ENCODE peak calls at places on chromosomes 4 and X, in five cellular contexts. One of them, this sample, is unnamed.

GRCh38 chrX:120015145-120016067 is 62.1 kb downstream of the RHOXF2B start:
- DNase-seq in HCT116: no peak
- DNase-seq in SK-N-SH: no peak
- DNase-seq in GM12878: no peak
- DNase-seq in HepG2: no peak
- DNase-seq in this sample: no peak

GRCh38 chr4:150962245-150962644 is 52.8 kb downstream of the LRBA start:
- DNase-seq in HCT116: no peak
- DNase-seq in HepG2: no peak
- DNase-seq in GM12878: no peak
- DNase-seq in SK-N-SH: no peak
- DNase-seq in this sample: no peak

GRCh38 chrX:10167573-10167972 is 10.8 kb downstream of the CLCN4 start:
- DNase-seq in GM12878: peak
- DNase-seq in SK-N-SH: no peak
- DNase-seq in HepG2: no peak
- DNase-seq in HCT116: no peak
- DNase-seq in this sample: no peak

GRCh38 chr4:109350121-109350520 is 47.7 kb upstream of the COL25A1 start:
- DNase-seq in GM12878: no peak
- DNase-seq in HepG2: no peak
- DNase-seq in HCT116: no peak
- DNase-seq in SK-N-SH: no peak
- DNase-seq in this sample: no peak

GRCh38 chr4:146567396-146567795 is 45.7 kb upstream of the SLC10A7 start:
- DNase-seq in GM12878: no peak
- DNase-seq in HCT116: no peak
- DNase-seq in SK-N-SH: no peak
- DNase-seq in HepG2: no peak
- DNase-seq in this sample: no peak

GRCh38 chrX:34655496-34656258 is 1.4 kb downstream of the TMEM47 start:
- DNase-seq in HepG2: no peak
- DNase-seq in GM12878: no peak
- DNase-seq in HCT116: no peak
- DNase-seq in SK-N-SH: no peak
- DNase-seq in this sample: no peak

GRCh38 chrX:64204252-64204651 is 1.3 kb downstream of the AMER1 start:
- DNase-seq in HCT116: no peak
- DNase-seq in HepG2: peak
- DNase-seq in GM12878: no peak
- DNase-seq in SK-N-SH: peak
- DNase-seq in this sample: no peak

GRCh38 chrX:13110427-13111324 is 66.3 kb upstream of the FAM9C start:
- DNase-seq in GM12878: no peak
- DNase-seq in HepG2: no peak
- DNase-seq in HCT116: peak
- DNase-seq in SK-N-SH: peak
- DNase-seq in this sample: no peak

GRCh38 chrX:129932792-129933321 is 26.9 kb downstream of the UTP14A start:
- DNase-seq in HepG2: no peak
- DNase-seq in SK-N-SH: no peak
- DNase-seq in HCT116: no peak
- DNase-seq in GM12878: no peak
- DNase-seq in this sample: peak

GRCh38 chrX:29948653-29949052 is 266.7 kb upstream of the MAGEB2 start:
- DNase-seq in GM12878: no peak
- DNase-seq in HepG2: no peak
- DNase-seq in SK-N-SH: no peak
- DNase-seq in HCT116: no peak
- DNase-seq in this sample: no peak

GRCh38 chr4:18214656-18215055 is 193.1 kb upstream of the LCORL start:
- DNase-seq in HepG2: no peak
- DNase-seq in SK-N-SH: no peak
- DNase-seq in HCT116: no peak
- DNase-seq in GM12878: no peak
- DNase-seq in this sample: no peak

GRCh38 chr4:160835789-160836188 is 1328.0 kb downstream of the FSTL5 start:
- DNase-seq in HCT116: peak
- DNase-seq in GM12878: no peak
- DNase-seq in SK-N-SH: no peak
- DNase-seq in HepG2: no peak
- DNase-seq in this sample: peak

GRCh38 chr4:94488667-94489066 is 36.9 kb downstream of the PDLIM5 start:
- DNase-seq in HepG2: no peak
- DNase-seq in GM12878: no peak
- DNase-seq in HCT116: no peak
- DNase-seq in SK-N-SH: no peak
- DNase-seq in this sample: peak

GRCh38 chrX:6707497-6707896 is 172.6 kb upstream of the VCX3A start:
- DNase-seq in SK-N-SH: no peak
- DNase-seq in HCT116: no peak
- DNase-seq in HepG2: no peak
- DNase-seq in GM12878: no peak
- DNase-seq in this sample: no peak

GRCh38 chr4:76011700-76012387 is 4.5 kb upstream of the CXCL9 start:
- DNase-seq in HCT116: no peak
- DNase-seq in SK-N-SH: peak
- DNase-seq in HepG2: no peak
- DNase-seq in GM12878: peak
- DNase-seq in this sample: no peak

GRCh38 chr4:185771696-185772390 is 40.2 kb downstream of the SORBS2 start:
- DNase-seq in HCT116: no peak
- DNase-seq in GM12878: no peak
- DNase-seq in SK-N-SH: no peak
- DNase-seq in HepG2: no peak
- DNase-seq in this sample: no peak

GRCh38 chrX:53223955-53224859 is 800 bp downstream of the KDM5C start:
- DNase-seq in GM12878: no peak
- DNase-seq in SK-N-SH: peak
- DNase-seq in HCT116: peak
- DNase-seq in HepG2: peak
- DNase-seq in this sample: peak

GRCh38 chr4:21699437-21699836 is 249.1 kb downstream of the KCNIP4 start:
- DNase-seq in GM12878: no peak
- DNase-seq in SK-N-SH: no peak
- DNase-seq in HCT116: no peak
- DNase-seq in HepG2: no peak
- DNase-seq in this sample: no peak

GRCh38 chr4:64271601-64272081 is 137.6 kb downstream of the TECRL start:
- DNase-seq in GM12878: no peak
- DNase-seq in HepG2: peak
- DNase-seq in HCT116: no peak
- DNase-seq in SK-N-SH: no peak
- DNase-seq in this sample: peak

GRCh38 chr4:185711764-185712163 is 100.2 kb downstream of the SORBS2 start:
- DNase-seq in HCT116: no peak
- DNase-seq in SK-N-SH: no peak
- DNase-seq in HepG2: no peak
- DNase-seq in GM12878: no peak
- DNase-seq in this sample: no peak

GRCh38 chr4:102598102-102598758 is 97.1 kb downstream of the NFKB1 start:
- DNase-seq in SK-N-SH: no peak
- DNase-seq in HCT116: no peak
- DNase-seq in HepG2: no peak
- DNase-seq in GM12878: no peak
- DNase-seq in this sample: no peak

GRCh38 chr4:183876268-183876934 is 28.7 kb upstream of the STOX2 start:
- DNase-seq in SK-N-SH: peak
- DNase-seq in HCT116: no peak
- DNase-seq in GM12878: no peak
- DNase-seq in HepG2: no peak
- DNase-seq in this sample: no peak

GRCh38 chr4:88814043-88814617 is 116.5 kb upstream of the NAP1L5 start:
- DNase-seq in GM12878: no peak
- DNase-seq in HepG2: no peak
- DNase-seq in SK-N-SH: no peak
- DNase-seq in HCT116: no peak
- DNase-seq in this sample: no peak

GRCh38 chr4:1775731-1776500 is 17.2 kb upstream of the FGFR3 start:
- DNase-seq in HepG2: peak
- DNase-seq in SK-N-SH: peak
- DNase-seq in GM12878: no peak
- DNase-seq in HCT116: no peak
- DNase-seq in this sample: peak

GRCh38 chr4:98092833-98093439 is 50.3 kb downstream of the STPG2 start:
- DNase-seq in HCT116: peak
- DNase-seq in GM12878: no peak
- DNase-seq in HepG2: peak
- DNase-seq in SK-N-SH: no peak
- DNase-seq in this sample: peak

GRCh38 chr4:38028556-38028955 is 68.4 kb downstream of the PTTG2 start:
- DNase-seq in SK-N-SH: no peak
- DNase-seq in HCT116: no peak
- DNase-seq in HepG2: no peak
- DNase-seq in GM12878: no peak
- DNase-seq in this sample: no peak

GRCh38 chrX:54357414-54358377 is at the start of gene WNK3:
- DNase-seq in SK-N-SH: peak
- DNase-seq in HepG2: peak
- DNase-seq in HCT116: no peak
- DNase-seq in GM12878: no peak
- DNase-seq in this sample: peak

GRCh38 chrX:7690842-7691241 is 152.1 kb upstream of the VCX start:
- DNase-seq in HepG2: no peak
- DNase-seq in HCT116: no peak
- DNase-seq in GM12878: no peak
- DNase-seq in SK-N-SH: no peak
- DNase-seq in this sample: no peak

GRCh38 chr4:148284526-148285193 is 157.6 kb downstream of the NR3C2 start:
- DNase-seq in GM12878: no peak
- DNase-seq in HepG2: no peak
- DNase-seq in HCT116: no peak
- DNase-seq in SK-N-SH: peak
- DNase-seq in this sample: peak

GRCh38 chr4:168882650-168883233 is 127.3 kb downstream of the CBR4 start:
- DNase-seq in HCT116: no peak
- DNase-seq in SK-N-SH: no peak
- DNase-seq in HepG2: peak
- DNase-seq in GM12878: no peak
- DNase-seq in this sample: no peak

GRCh38 chrX:111199505-111199904 is 70.8 kb downstream of the CAPN6 start:
- DNase-seq in HepG2: no peak
- DNase-seq in GM12878: no peak
- DNase-seq in HCT116: no peak
- DNase-seq in SK-N-SH: no peak
- DNase-seq in this sample: no peak

GRCh38 chr4:83356899-83357661 is 22.4 kb upstream of the HPSE start:
- DNase-seq in HCT116: peak
- DNase-seq in HepG2: peak
- DNase-seq in GM12878: no peak
- DNase-seq in SK-N-SH: no peak
- DNase-seq in this sample: peak

GRCh38 chr4:125085-125820 is 952 bp downstream of the ZNF718 start:
- DNase-seq in GM12878: no peak
- DNase-seq in SK-N-SH: no peak
- DNase-seq in HCT116: no peak
- DNase-seq in HepG2: no peak
- DNase-seq in this sample: peak

GRCh38 chr4:5967783-5968182 is 50.4 kb downstream of the C4orf50 start:
- DNase-seq in SK-N-SH: no peak
- DNase-seq in GM12878: no peak
- DNase-seq in HepG2: no peak
- DNase-seq in HCT116: no peak
- DNase-seq in this sample: no peak

GRCh38 chrX:68936186-68936585 is 107.4 kb downstream of the EFNB1 start:
- DNase-seq in HCT116: no peak
- DNase-seq in GM12878: no peak
- DNase-seq in HepG2: no peak
- DNase-seq in SK-N-SH: no peak
- DNase-seq in this sample: no peak

GRCh38 chrX:30620980-30621716 is 32.1 kb upstream of the GK start:
- DNase-seq in GM12878: no peak
- DNase-seq in HCT116: no peak
- DNase-seq in HepG2: no peak
- DNase-seq in SK-N-SH: no peak
- DNase-seq in this sample: peak

GRCh38 chr4:3667258-3667657 is 98.9 kb upstream of the ADRA2C start:
- DNase-seq in HepG2: no peak
- DNase-seq in GM12878: no peak
- DNase-seq in SK-N-SH: no peak
- DNase-seq in HCT116: no peak
- DNase-seq in this sample: no peak
- TF ChIP-seq JUND in HepG2: no peak
- TF ChIP-seq JUND in GM12878: no peak
- TF ChIP-seq JUND in SK-N-SH: no peak
- TF ChIP-seq JUND in HCT116: no peak
- TF ChIP-seq JUND in this sample: no peak

GRCh38 chr4:121256887-121257426 is 92.8 kb upstream of the TNIP3 start:
- DNase-seq in HCT116: no peak
- DNase-seq in GM12878: no peak
- DNase-seq in HepG2: no peak
- DNase-seq in SK-N-SH: no peak
- DNase-seq in this sample: no peak
- TF ChIP-seq JUND in HCT116: no peak
- TF ChIP-seq JUND in GM12878: no peak
- TF ChIP-seq JUND in HepG2: no peak
- TF ChIP-seq JUND in SK-N-SH: no peak
- TF ChIP-seq JUND in this sample: no peak

DNA sequence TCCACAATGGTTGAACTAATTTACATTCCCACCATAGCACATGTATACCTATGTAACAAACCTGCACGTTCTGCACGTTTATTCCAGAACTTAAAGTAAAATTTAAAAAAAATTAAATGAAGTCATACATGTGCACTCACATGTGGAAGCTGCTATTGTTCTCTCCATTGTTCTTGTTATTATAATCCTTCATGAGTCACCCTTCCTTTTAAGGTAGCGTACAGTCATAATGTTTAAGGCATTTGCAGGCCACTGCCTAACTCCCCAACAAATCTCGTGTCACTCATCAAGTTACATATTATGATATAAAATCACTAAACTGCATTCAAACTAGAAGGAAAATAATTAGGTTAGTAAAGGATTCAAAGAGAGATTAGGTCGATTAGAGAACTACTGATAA is 63.6 kb downstream of the SLC7A11 start:
- DNase-seq in HCT116: no peak
- DNase-seq in GM12878: no peak
- DNase-seq in SK-N-SH: no peak
- DNase-seq in HepG2: no peak
- DNase-seq in this sample: no peak
- TF ChIP-seq JUND in HCT116: no peak
- TF ChIP-seq JUND in GM12878: no peak
- TF ChIP-seq JUND in SK-N-SH: peak
- TF ChIP-seq JUND in HepG2: no peak
- TF ChIP-seq JUND in this sample: no peak

DNA sequence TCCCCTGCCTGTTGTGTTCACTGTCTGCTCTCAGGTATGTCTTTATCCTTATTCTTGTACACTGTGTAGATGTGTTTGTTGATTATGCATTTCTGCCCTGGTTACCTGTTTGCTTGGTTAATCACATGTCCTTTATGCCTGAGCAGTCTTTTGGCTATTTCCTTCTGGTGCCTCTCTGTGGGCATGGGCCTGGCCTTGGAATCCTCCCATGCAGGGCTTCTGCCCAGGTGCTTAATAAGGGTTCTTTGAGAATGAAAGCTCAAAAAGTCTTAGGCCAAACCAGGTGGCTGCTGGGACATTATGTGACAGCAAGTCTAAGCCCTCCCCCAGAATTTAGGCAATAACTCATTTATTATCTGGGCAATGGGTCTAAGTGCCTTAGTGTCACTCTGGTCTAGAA is 26.5 kb downstream of the OTUD6A start:
- DNase-seq in GM12878: no peak
- DNase-seq in SK-N-SH: no peak
- DNase-seq in HCT116: no peak
- DNase-seq in HepG2: no peak
- DNase-seq in this sample: peak
- TF ChIP-seq JUND in GM12878: no peak
- TF ChIP-seq JUND in SK-N-SH: no peak
- TF ChIP-seq JUND in HCT116: no peak
- TF ChIP-seq JUND in HepG2: no peak
- TF ChIP-seq JUND in this sample: no peak